ENCODE peak calls at places on chromosomes 7 and 10, in seven cellular contexts. One of them, this sample, is unnamed.

GRCh38 chr7:96973986-96974385 is 31.4 kb upstream of the DLX6 start:
- DNase-seq in nephron progenitor cell: no peak
- DNase-seq in lung microvascular endothelial cell: no peak
- DNase-seq in fibroblast of pulmonary artery: peak; percentile 4
- DNase-seq in stimulated activated CD8-positive, alpha-beta memory T cell treated with anti-CD3 and anti-CD28 coated beads, Interleukin-15, amount 100 ng/mL, for 4 hours: no peak
- DNase-seq in EH: peak; percentile 49
- DNase-seq in WERI-Rb-1: no peak
- DNase-seq in this sample: peak; percentile 37

GRCh38 chr10:132593900-132594876 is 56.6 kb downstream of the INPP5A start:
- DNase-seq in nephron progenitor cell: no peak
- DNase-seq in WERI-Rb-1: no peak
- DNase-seq in lung microvascular endothelial cell: peak; percentile 37
- DNase-seq in stimulated activated CD8-positive, alpha-beta memory T cell treated with anti-CD3 and anti-CD28 coated beads, Interleukin-15, amount 100 ng/mL, for 4 hours: no peak
- DNase-seq in EH: no peak
- DNase-seq in fibroblast of pulmonary artery: no peak
- DNase-seq in this sample: no peak

GRCh38 chr10:18140149-18140956 is at the start of gene CACNB2:
- DNase-seq in EH: peak; percentile 7
- DNase-seq in nephron progenitor cell: peak; percentile 79
- DNase-seq in fibroblast of pulmonary artery: peak; percentile 57
- DNase-seq in lung microvascular endothelial cell: peak; percentile 46
- DNase-seq in WERI-Rb-1: peak; percentile 67
- DNase-seq in stimulated activated CD8-positive, alpha-beta memory T cell treated with anti-CD3 and anti-CD28 coated beads, Interleukin-15, amount 100 ng/mL, for 4 hours: no peak
- DNase-seq in this sample: peak; percentile 14

GRCh38 chr7:22565315-22565811 is 65.4 kb upstream of the STEAP1B start:
- DNase-seq in lung microvascular endothelial cell: no peak
- DNase-seq in nephron progenitor cell: no peak
- DNase-seq in EH: peak; percentile 89
- DNase-seq in WERI-Rb-1: no peak
- DNase-seq in stimulated activated CD8-positive, alpha-beta memory T cell treated with anti-CD3 and anti-CD28 coated beads, Interleukin-15, amount 100 ng/mL, for 4 hours: no peak
- DNase-seq in fibroblast of pulmonary artery: peak; percentile 56
- DNase-seq in this sample: peak; percentile 77

GRCh38 chr10:122234416-122234815 is 36.7 kb upstream of the BTBD16 start:
- DNase-seq in lung microvascular endothelial cell: no peak
- DNase-seq in nephron progenitor cell: no peak
- DNase-seq in EH: no peak
- DNase-seq in stimulated activated CD8-positive, alpha-beta memory T cell treated with anti-CD3 and anti-CD28 coated beads, Interleukin-15, amount 100 ng/mL, for 4 hours: no peak
- DNase-seq in fibroblast of pulmonary artery: no peak
- DNase-seq in WERI-Rb-1: no peak
- DNase-seq in this sample: peak; percentile 56

GRCh38 chr10:32846974-32847373 is 111.1 kb downstream of the ITGB1 start:
- DNase-seq in EH: no peak
- DNase-seq in nephron progenitor cell: no peak
- DNase-seq in fibroblast of pulmonary artery: no peak
- DNase-seq in lung microvascular endothelial cell: no peak
- DNase-seq in stimulated activated CD8-positive, alpha-beta memory T cell treated with anti-CD3 and anti-CD28 coated beads, Interleukin-15, amount 100 ng/mL, for 4 hours: no peak
- DNase-seq in WERI-Rb-1: no peak
- DNase-seq in this sample: no peak

GRCh38 chr7:99224263-99224947 is 16.5 kb upstream of the KPNA7 start:
- DNase-seq in lung microvascular endothelial cell: no peak
- DNase-seq in fibroblast of pulmonary artery: peak; percentile 22
- DNase-seq in stimulated activated CD8-positive, alpha-beta memory T cell treated with anti-CD3 and anti-CD28 coated beads, Interleukin-15, amount 100 ng/mL, for 4 hours: no peak
- DNase-seq in nephron progenitor cell: no peak
- DNase-seq in EH: peak; percentile 42
- DNase-seq in WERI-Rb-1: no peak
- DNase-seq in this sample: peak; percentile 95

GRCh38 chr10:63711866-63712716 is 190.9 kb downstream of the REEP3 start:
- DNase-seq in WERI-Rb-1: peak; percentile 48
- DNase-seq in stimulated activated CD8-positive, alpha-beta memory T cell treated with anti-CD3 and anti-CD28 coated beads, Interleukin-15, amount 100 ng/mL, for 4 hours: no peak
- DNase-seq in EH: peak; percentile 98
- DNase-seq in nephron progenitor cell: no peak
- DNase-seq in lung microvascular endothelial cell: peak; percentile 89
- DNase-seq in fibroblast of pulmonary artery: peak; percentile 96
- DNase-seq in this sample: peak; percentile 99

GRCh38 chr7:29485376-29486190 is 78.1 kb upstream of the PRR15 start:
- DNase-seq in EH: no peak
- DNase-seq in nephron progenitor cell: no peak
- DNase-seq in stimulated activated CD8-positive, alpha-beta memory T cell treated with anti-CD3 and anti-CD28 coated beads, Interleukin-15, amount 100 ng/mL, for 4 hours: no peak
- DNase-seq in WERI-Rb-1: peak; percentile 44
- DNase-seq in fibroblast of pulmonary artery: no peak
- DNase-seq in lung microvascular endothelial cell: no peak
- DNase-seq in this sample: no peak

GRCh38 chr7:139673230-139673629 is 104.6 kb downstream of the HIPK2 start:
- DNase-seq in lung microvascular endothelial cell: no peak
- DNase-seq in WERI-Rb-1: no peak
- DNase-seq in fibroblast of pulmonary artery: no peak
- DNase-seq in nephron progenitor cell: no peak
- DNase-seq in EH: no peak
- DNase-seq in stimulated activated CD8-positive, alpha-beta memory T cell treated with anti-CD3 and anti-CD28 coated beads, Interleukin-15, amount 100 ng/mL, for 4 hours: no peak
- DNase-seq in this sample: no peak

GRCh38 chr7:42893341-42894242 is 18.3 kb downstream of the C7orf25 start:
- DNase-seq in fibroblast of pulmonary artery: no peak
- DNase-seq in EH: no peak
- DNase-seq in nephron progenitor cell: no peak
- DNase-seq in WERI-Rb-1: peak; percentile 26
- DNase-seq in lung microvascular endothelial cell: no peak
- DNase-seq in stimulated activated CD8-positive, alpha-beta memory T cell treated with anti-CD3 and anti-CD28 coated beads, Interleukin-15, amount 100 ng/mL, for 4 hours: no peak
- DNase-seq in this sample: peak; percentile 46

GRCh38 chr7:147711429-147711828 is 879.1 kb upstream of the C7orf33 start:
- DNase-seq in nephron progenitor cell: no peak
- DNase-seq in EH: no peak
- DNase-seq in fibroblast of pulmonary artery: no peak
- DNase-seq in WERI-Rb-1: no peak
- DNase-seq in stimulated activated CD8-positive, alpha-beta memory T cell treated with anti-CD3 and anti-CD28 coated beads, Interleukin-15, amount 100 ng/mL, for 4 hours: no peak
- DNase-seq in lung microvascular endothelial cell: no peak
- DNase-seq in this sample: peak; percentile 28

GRCh38 chr10:6729071-6729773 is 149.1 kb upstream of the PRKCQ start:
- DNase-seq in lung microvascular endothelial cell: no peak
- DNase-seq in stimulated activated CD8-positive, alpha-beta memory T cell treated with anti-CD3 and anti-CD28 coated beads, Interleukin-15, amount 100 ng/mL, for 4 hours: no peak
- DNase-seq in nephron progenitor cell: no peak
- DNase-seq in fibroblast of pulmonary artery: peak; percentile 35
- DNase-seq in WERI-Rb-1: no peak
- DNase-seq in EH: peak; percentile 68
- DNase-seq in this sample: peak; percentile 39

GRCh38 chr7:74013539-74014272 is 14.3 kb upstream of the ELN start:
- DNase-seq in WERI-Rb-1: peak; percentile 74
- DNase-seq in EH: no peak
- DNase-seq in lung microvascular endothelial cell: no peak
- DNase-seq in fibroblast of pulmonary artery: no peak
- DNase-seq in stimulated activated CD8-positive, alpha-beta memory T cell treated with anti-CD3 and anti-CD28 coated beads, Interleukin-15, amount 100 ng/mL, for 4 hours: no peak
- DNase-seq in nephron progenitor cell: no peak
- DNase-seq in this sample: no peak

GRCh38 chr7:20223356-20223755 is 6.2 kb upstream of the MACC1 start:
- DNase-seq in nephron progenitor cell: no peak
- DNase-seq in stimulated activated CD8-positive, alpha-beta memory T cell treated with anti-CD3 and anti-CD28 coated beads, Interleukin-15, amount 100 ng/mL, for 4 hours: no peak
- DNase-seq in EH: no peak
- DNase-seq in WERI-Rb-1: no peak
- DNase-seq in fibroblast of pulmonary artery: no peak
- DNase-seq in lung microvascular endothelial cell: no peak
- DNase-seq in this sample: no peak

GRCh38 chr7:128934361-128935352 is 3.1 kb upstream of the IRF5 start:
- DNase-seq in lung microvascular endothelial cell: no peak
- DNase-seq in stimulated activated CD8-positive, alpha-beta memory T cell treated with anti-CD3 and anti-CD28 coated beads, Interleukin-15, amount 100 ng/mL, for 4 hours: no peak
- DNase-seq in nephron progenitor cell: no peak
- DNase-seq in WERI-Rb-1: no peak
- DNase-seq in EH: no peak
- DNase-seq in fibroblast of pulmonary artery: no peak
- DNase-seq in this sample: no peak

GRCh38 chr7:1705856-1706255 is 35.8 kb downstream of the ELFN1 start:
- DNase-seq in EH: no peak
- DNase-seq in fibroblast of pulmonary artery: no peak
- DNase-seq in stimulated activated CD8-positive, alpha-beta memory T cell treated with anti-CD3 and anti-CD28 coated beads, Interleukin-15, amount 100 ng/mL, for 4 hours: no peak
- DNase-seq in lung microvascular endothelial cell: no peak
- DNase-seq in WERI-Rb-1: peak; percentile 4
- DNase-seq in nephron progenitor cell: no peak
- DNase-seq in this sample: no peak

GRCh38 chr7:81441750-81442149 is 328.1 kb downstream of the HGF start:
- DNase-seq in EH: no peak
- DNase-seq in nephron progenitor cell: no peak
- DNase-seq in fibroblast of pulmonary artery: no peak
- DNase-seq in lung microvascular endothelial cell: no peak
- DNase-seq in WERI-Rb-1: no peak
- DNase-seq in stimulated activated CD8-positive, alpha-beta memory T cell treated with anti-CD3 and anti-CD28 coated beads, Interleukin-15, amount 100 ng/mL, for 4 hours: no peak
- DNase-seq in this sample: no peak

GRCh38 chr7:151427705-151428392 is 12.1 kb downstream of the CRYGN start:
- DNase-seq in fibroblast of pulmonary artery: no peak
- DNase-seq in stimulated activated CD8-positive, alpha-beta memory T cell treated with anti-CD3 and anti-CD28 coated beads, Interleukin-15, amount 100 ng/mL, for 4 hours: no peak
- DNase-seq in lung microvascular endothelial cell: no peak
- DNase-seq in EH: no peak
- DNase-seq in nephron progenitor cell: no peak
- DNase-seq in WERI-Rb-1: no peak
- DNase-seq in this sample: no peak

GRCh38 chr7:127907638-127908040 is 123.6 kb downstream of the LRRC4 start:
- DNase-seq in stimulated activated CD8-positive, alpha-beta memory T cell treated with anti-CD3 and anti-CD28 coated beads, Interleukin-15, amount 100 ng/mL, for 4 hours: no peak
- DNase-seq in nephron progenitor cell: no peak
- DNase-seq in fibroblast of pulmonary artery: peak; percentile 47
- DNase-seq in EH: peak; percentile 57
- DNase-seq in WERI-Rb-1: no peak
- DNase-seq in lung microvascular endothelial cell: peak; percentile 58
- DNase-seq in this sample: no peak

GRCh38 chr7:138116156-138116555 is 39.9 kb downstream of the AKR1D1 start:
- DNase-seq in lung microvascular endothelial cell: no peak
- DNase-seq in EH: peak; percentile 22
- DNase-seq in fibroblast of pulmonary artery: peak; percentile 92
- DNase-seq in stimulated activated CD8-positive, alpha-beta memory T cell treated with anti-CD3 and anti-CD28 coated beads, Interleukin-15, amount 100 ng/mL, for 4 hours: no peak
- DNase-seq in WERI-Rb-1: no peak
- DNase-seq in nephron progenitor cell: no peak
- DNase-seq in this sample: peak; percentile 23

GRCh38 chr7:70830060-70830395 is 301.9 kb upstream of the GALNT17 start:
- DNase-seq in fibroblast of pulmonary artery: no peak
- DNase-seq in lung microvascular endothelial cell: no peak
- DNase-seq in nephron progenitor cell: peak; percentile 15
- DNase-seq in stimulated activated CD8-positive, alpha-beta memory T cell treated with anti-CD3 and anti-CD28 coated beads, Interleukin-15, amount 100 ng/mL, for 4 hours: no peak
- DNase-seq in WERI-Rb-1: no peak
- DNase-seq in EH: no peak
- DNase-seq in this sample: peak; percentile 27

GRCh38 chr7:16604054-16604453 is 41.5 kb downstream of the ANKMY2 start:
- DNase-seq in WERI-Rb-1: no peak
- DNase-seq in EH: peak; percentile 42
- DNase-seq in stimulated activated CD8-positive, alpha-beta memory T cell treated with anti-CD3 and anti-CD28 coated beads, Interleukin-15, amount 100 ng/mL, for 4 hours: no peak
- DNase-seq in lung microvascular endothelial cell: peak; percentile 37
- DNase-seq in nephron progenitor cell: no peak
- DNase-seq in fibroblast of pulmonary artery: peak; percentile 33
- DNase-seq in this sample: no peak

GRCh38 chr7:39501358-39501757 is 64.8 kb upstream of the YAE1 start:
- DNase-seq in fibroblast of pulmonary artery: no peak
- DNase-seq in lung microvascular endothelial cell: no peak
- DNase-seq in stimulated activated CD8-positive, alpha-beta memory T cell treated with anti-CD3 and anti-CD28 coated beads, Interleukin-15, amount 100 ng/mL, for 4 hours: no peak
- DNase-seq in WERI-Rb-1: no peak
- DNase-seq in EH: no peak
- DNase-seq in nephron progenitor cell: no peak
- DNase-seq in this sample: no peak

GRCh38 chr10:52313350-52314006 is 603 bp upstream of the DKK1 start:
- DNase-seq in stimulated activated CD8-positive, alpha-beta memory T cell treated with anti-CD3 and anti-CD28 coated beads, Interleukin-15, amount 100 ng/mL, for 4 hours: no peak
- DNase-seq in lung microvascular endothelial cell: peak; percentile 17
- DNase-seq in WERI-Rb-1: no peak
- DNase-seq in EH: peak; percentile 28
- DNase-seq in fibroblast of pulmonary artery: no peak
- DNase-seq in nephron progenitor cell: peak; percentile 35
- DNase-seq in this sample: peak; percentile 15

GRCh38 chr7:1301812-1302310 is 69.2 kb downstream of the UNCX start:
- DNase-seq in stimulated activated CD8-positive, alpha-beta memory T cell treated with anti-CD3 and anti-CD28 coated beads, Interleukin-15, amount 100 ng/mL, for 4 hours: no peak
- DNase-seq in EH: no peak
- DNase-seq in fibroblast of pulmonary artery: no peak
- DNase-seq in lung microvascular endothelial cell: no peak
- DNase-seq in nephron progenitor cell: peak; percentile 56
- DNase-seq in WERI-Rb-1: peak; percentile 8
- DNase-seq in this sample: no peak

GRCh38 chr7:155580367-155580766 is 34.0 kb upstream of the CNPY1 start:
- DNase-seq in lung microvascular endothelial cell: no peak
- DNase-seq in nephron progenitor cell: no peak
- DNase-seq in fibroblast of pulmonary artery: no peak
- DNase-seq in stimulated activated CD8-positive, alpha-beta memory T cell treated with anti-CD3 and anti-CD28 coated beads, Interleukin-15, amount 100 ng/mL, for 4 hours: no peak
- DNase-seq in WERI-Rb-1: no peak
- DNase-seq in EH: no peak
- DNase-seq in this sample: no peak

GRCh38 chr7:47474937-47475879 is 106.7 kb downstream of the TNS3 start:
- DNase-seq in stimulated activated CD8-positive, alpha-beta memory T cell treated with anti-CD3 and anti-CD28 coated beads, Interleukin-15, amount 100 ng/mL, for 4 hours: no peak
- DNase-seq in WERI-Rb-1: peak; percentile 37
- DNase-seq in EH: peak; percentile 93
- DNase-seq in fibroblast of pulmonary artery: peak; percentile 95
- DNase-seq in lung microvascular endothelial cell: peak; percentile 37
- DNase-seq in nephron progenitor cell: peak; percentile 47
- DNase-seq in this sample: peak; percentile 100

GRCh38 chr10:2439983-2440382 is 627.4 kb upstream of the PFKP start:
- DNase-seq in EH: no peak
- DNase-seq in fibroblast of pulmonary artery: no peak
- DNase-seq in lung microvascular endothelial cell: no peak
- DNase-seq in WERI-Rb-1: no peak
- DNase-seq in stimulated activated CD8-positive, alpha-beta memory T cell treated with anti-CD3 and anti-CD28 coated beads, Interleukin-15, amount 100 ng/mL, for 4 hours: no peak
- DNase-seq in nephron progenitor cell: no peak
- DNase-seq in this sample: no peak

GRCh38 chr7:26858229-26858568 is 6.2 kb downstream of the SKAP2 start:
- DNase-seq in fibroblast of pulmonary artery: no peak
- DNase-seq in WERI-Rb-1: no peak
- DNase-seq in stimulated activated CD8-positive, alpha-beta memory T cell treated with anti-CD3 and anti-CD28 coated beads, Interleukin-15, amount 100 ng/mL, for 4 hours: no peak
- DNase-seq in nephron progenitor cell: no peak
- DNase-seq in EH: no peak
- DNase-seq in lung microvascular endothelial cell: no peak
- DNase-seq in this sample: no peak

GRCh38 chr7:96316949-96317348 is 4.9 kb downstream of the SLC25A13 start:
- DNase-seq in WERI-Rb-1: no peak
- DNase-seq in fibroblast of pulmonary artery: no peak
- DNase-seq in lung microvascular endothelial cell: no peak
- DNase-seq in stimulated activated CD8-positive, alpha-beta memory T cell treated with anti-CD3 and anti-CD28 coated beads, Interleukin-15, amount 100 ng/mL, for 4 hours: no peak
- DNase-seq in EH: no peak
- DNase-seq in nephron progenitor cell: no peak
- DNase-seq in this sample: no peak

GRCh38 chr10:119304541-119304940 is 97.2 kb downstream of the GRK5 start:
- DNase-seq in WERI-Rb-1: no peak
- DNase-seq in lung microvascular endothelial cell: no peak
- DNase-seq in fibroblast of pulmonary artery: no peak
- DNase-seq in nephron progenitor cell: no peak
- DNase-seq in stimulated activated CD8-positive, alpha-beta memory T cell treated with anti-CD3 and anti-CD28 coated beads, Interleukin-15, amount 100 ng/mL, for 4 hours: no peak
- DNase-seq in EH: no peak
- DNase-seq in this sample: no peak

GRCh38 chr10:60573342-60573741 is 183.7 kb upstream of the ANK3 start:
- DNase-seq in nephron progenitor cell: peak; percentile 55
- DNase-seq in EH: no peak
- DNase-seq in WERI-Rb-1: no peak
- DNase-seq in fibroblast of pulmonary artery: no peak
- DNase-seq in stimulated activated CD8-positive, alpha-beta memory T cell treated with anti-CD3 and anti-CD28 coated beads, Interleukin-15, amount 100 ng/mL, for 4 hours: peak; percentile 13
- DNase-seq in lung microvascular endothelial cell: no peak
- DNase-seq in this sample: peak; percentile 74

GRCh38 chr10:46002916-46003693 is 27.3 kb downstream of the NCOA4 start:
- DNase-seq in nephron progenitor cell: no peak
- DNase-seq in lung microvascular endothelial cell: no peak
- DNase-seq in fibroblast of pulmonary artery: no peak
- DNase-seq in stimulated activated CD8-positive, alpha-beta memory T cell treated with anti-CD3 and anti-CD28 coated beads, Interleukin-15, amount 100 ng/mL, for 4 hours: no peak
- DNase-seq in EH: no peak
- DNase-seq in WERI-Rb-1: no peak
- DNase-seq in this sample: no peak

GRCh38 chr10:32377458-32378370 is 30.8 kb upstream of the EPC1 start:
- DNase-seq in stimulated activated CD8-positive, alpha-beta memory T cell treated with anti-CD3 and anti-CD28 coated beads, Interleukin-15, amount 100 ng/mL, for 4 hours: no peak
- DNase-seq in lung microvascular endothelial cell: peak; percentile 81
- DNase-seq in fibroblast of pulmonary artery: peak; percentile 61
- DNase-seq in WERI-Rb-1: no peak
- DNase-seq in EH: peak; percentile 50
- DNase-seq in nephron progenitor cell: peak; percentile 10
- DNase-seq in this sample: peak; percentile 58

GRCh38 chr7:155533827-155534690 is 12.3 kb downstream of the CNPY1 start:
- DNase-seq in lung microvascular endothelial cell: peak; percentile 54
- DNase-seq in WERI-Rb-1: peak; percentile 89
- DNase-seq in stimulated activated CD8-positive, alpha-beta memory T cell treated with anti-CD3 and anti-CD28 coated beads, Interleukin-15, amount 100 ng/mL, for 4 hours: no peak
- DNase-seq in fibroblast of pulmonary artery: peak; percentile 8
- DNase-seq in EH: peak; percentile 13
- DNase-seq in nephron progenitor cell: peak; percentile 75
- DNase-seq in this sample: no peak

GRCh38 chr10:117442944-117443676 is 67.9 kb upstream of the PDZD8 start:
- DNase-seq in WERI-Rb-1: peak; percentile 71
- DNase-seq in lung microvascular endothelial cell: peak; percentile 96
- DNase-seq in nephron progenitor cell: peak; percentile 89
- DNase-seq in EH: peak; percentile 87
- DNase-seq in fibroblast of pulmonary artery: peak; percentile 90
- DNase-seq in stimulated activated CD8-positive, alpha-beta memory T cell treated with anti-CD3 and anti-CD28 coated beads, Interleukin-15, amount 100 ng/mL, for 4 hours: no peak
- DNase-seq in this sample: peak; percentile 72

GRCh38 chr10:14325325-14325955 is 5.3 kb downstream of the FRMD4A start:
- DNase-seq in lung microvascular endothelial cell: peak; percentile 15
- DNase-seq in nephron progenitor cell: peak; percentile 46
- DNase-seq in stimulated activated CD8-positive, alpha-beta memory T cell treated with anti-CD3 and anti-CD28 coated beads, Interleukin-15, amount 100 ng/mL, for 4 hours: no peak
- DNase-seq in EH: peak; percentile 10
- DNase-seq in WERI-Rb-1: peak; percentile 50
- DNase-seq in fibroblast of pulmonary artery: peak; percentile 38
- DNase-seq in this sample: no peak